ENCODE peak calls at places on chromosomes 13 and 19, in seven cellular contexts. One of them, this sample, is unnamed.
A peak's percentile ranks its signal among the peaks of the same experiment; 100 is the strongest.

GRCh38 chr19:50383307-50383851 is 768 bp upstream of the POLD1 start:
- DNase-seq in HEK293T: no peak
- DNase-seq in hippocampal formation: no peak
- DNase-seq in tibial nerve: no peak
- DNase-seq in ovary: no peak
- DNase-seq in heart left ventricle: no peak
- DNase-seq in adrenal gland: peak; percentile 53
- DNase-seq in this sample: no peak

GRCh38 chr19:46609511-46610412 is 8.6 kb downstream of the CALM3 start:
- DNase-seq in heart left ventricle: peak; percentile 44
- DNase-seq in tibial nerve: peak; percentile 11
- DNase-seq in adrenal gland: no peak
- DNase-seq in HEK293T: no peak
- DNase-seq in ovary: peak; percentile 24
- DNase-seq in hippocampal formation: no peak
- DNase-seq in this sample: peak; percentile 14

GRCh38 chr13:89515948-89516347 is 1831.5 kb upstream of the MIR17HG start:
- DNase-seq in ovary: no peak
- DNase-seq in HEK293T: no peak
- DNase-seq in tibial nerve: no peak
- DNase-seq in heart left ventricle: no peak
- DNase-seq in adrenal gland: no peak
- DNase-seq in hippocampal formation: no peak
- DNase-seq in this sample: no peak

GRCh38 chr13:41766439-41766838 is 194.5 kb downstream of the VWA8 start:
- DNase-seq in ovary: no peak
- DNase-seq in hippocampal formation: no peak
- DNase-seq in HEK293T: no peak
- DNase-seq in adrenal gland: no peak
- DNase-seq in heart left ventricle: no peak
- DNase-seq in tibial nerve: no peak
- DNase-seq in this sample: no peak

GRCh38 chr13:36815069-36815468 is 4.0 kb upstream of the RFXAP start:
- DNase-seq in hippocampal formation: no peak
- DNase-seq in tibial nerve: no peak
- DNase-seq in adrenal gland: no peak
- DNase-seq in ovary: no peak
- DNase-seq in heart left ventricle: no peak
- DNase-seq in HEK293T: peak; percentile 25
- DNase-seq in this sample: no peak

GRCh38 chr13:77190349-77190748 is 136.5 kb downstream of the MYCBP2 start:
- DNase-seq in ovary: no peak
- DNase-seq in HEK293T: no peak
- DNase-seq in adrenal gland: no peak
- DNase-seq in tibial nerve: no peak
- DNase-seq in hippocampal formation: no peak
- DNase-seq in heart left ventricle: no peak
- DNase-seq in this sample: no peak

GRCh38 chr19:41531438-41532311 is 44.3 kb upstream of the CEACAM21 start:
- DNase-seq in HEK293T: peak; percentile 52
- DNase-seq in hippocampal formation: no peak
- DNase-seq in adrenal gland: peak; percentile 75
- DNase-seq in heart left ventricle: peak; percentile 83
- DNase-seq in ovary: no peak
- DNase-seq in tibial nerve: peak; percentile 56
- DNase-seq in this sample: peak; percentile 87

GRCh38 chr19:30696514-30696913 is 324.3 kb downstream of the ZNF536 start:
- DNase-seq in HEK293T: peak; percentile 60
- DNase-seq in hippocampal formation: no peak
- DNase-seq in ovary: no peak
- DNase-seq in adrenal gland: no peak
- DNase-seq in tibial nerve: no peak
- DNase-seq in heart left ventricle: no peak
- DNase-seq in this sample: no peak

GRCh38 chr13:23810842-23811241 is 78.4 kb downstream of the MIPEP start:
- DNase-seq in adrenal gland: no peak
- DNase-seq in hippocampal formation: no peak
- DNase-seq in tibial nerve: no peak
- DNase-seq in ovary: no peak
- DNase-seq in HEK293T: no peak
- DNase-seq in heart left ventricle: no peak
- DNase-seq in this sample: no peak

GRCh38 chr13:19185086-19185864 is 3.7 kb upstream of the TUBA3C start:
- DNase-seq in ovary: no peak
- DNase-seq in hippocampal formation: no peak
- DNase-seq in tibial nerve: no peak
- DNase-seq in HEK293T: no peak
- DNase-seq in heart left ventricle: no peak
- DNase-seq in adrenal gland: no peak
- DNase-seq in this sample: no peak

GRCh38 chr19:6668696-6669095 is 1.3 kb downstream of the TNFSF14 start:
- DNase-seq in adrenal gland: no peak
- DNase-seq in ovary: no peak
- DNase-seq in heart left ventricle: no peak
- DNase-seq in tibial nerve: no peak
- DNase-seq in hippocampal formation: no peak
- DNase-seq in HEK293T: no peak
- DNase-seq in this sample: no peak

GRCh38 chr13:99953138-99953755 is 18.3 kb downstream of the ZIC5 start:
- DNase-seq in HEK293T: no peak
- DNase-seq in heart left ventricle: no peak
- DNase-seq in tibial nerve: no peak
- DNase-seq in ovary: no peak
- DNase-seq in hippocampal formation: no peak
- DNase-seq in adrenal gland: no peak
- DNase-seq in this sample: no peak

GRCh38 chr19:1449467-1450442 is at the start of gene APC2:
- DNase-seq in HEK293T: peak; percentile 78
- DNase-seq in adrenal gland: no peak
- DNase-seq in heart left ventricle: peak; percentile 54
- DNase-seq in tibial nerve: no peak
- DNase-seq in ovary: no peak
- DNase-seq in hippocampal formation: peak; percentile 57
- DNase-seq in this sample: no peak

GRCh38 chr13:50951366-50951765 is 41.8 kb downstream of the RNASEH2B start:
- DNase-seq in HEK293T: no peak
- DNase-seq in hippocampal formation: no peak
- DNase-seq in adrenal gland: no peak
- DNase-seq in ovary: no peak
- DNase-seq in tibial nerve: no peak
- DNase-seq in heart left ventricle: no peak
- DNase-seq in this sample: no peak

GRCh38 chr19:4390017-4390861 is 10.1 kb downstream of the SH3GL1 start:
- DNase-seq in tibial nerve: no peak
- DNase-seq in hippocampal formation: peak; percentile 16
- DNase-seq in HEK293T: peak; percentile 34
- DNase-seq in adrenal gland: peak; percentile 73
- DNase-seq in heart left ventricle: peak; percentile 66
- DNase-seq in ovary: peak; percentile 38
- DNase-seq in this sample: peak; percentile 62

This sample was measured in left cardiac atrium.